ENCODE peak calls at places on chromosomes 3 and 15, in four cellular contexts. One of them, this sample, is unnamed. For H3K4me1, the result is how much of the 10 kb centered on the place peaks cover.

GRCh38 chr3:115921711-115922110 is 298.4 kb downstream of the GAP43 start:
- DNase-seq in heart left ventricle: no peak
- DNase-seq in PC-9: no peak
- DNase-seq in psoas muscle: no peak
- DNase-seq in this sample: no peak

GRCh38 chr15:48802867-48803266 is 8.0 kb downstream of the CEP152 start:
- DNase-seq in psoas muscle: no peak
- DNase-seq in PC-9: no peak
- DNase-seq in heart left ventricle: no peak
- DNase-seq in this sample: no peak

GRCh38 chr3:53196575-53197407 is 35.8 kb downstream of the PRKCD start:
- DNase-seq in PC-9: peak
- DNase-seq in psoas muscle: no peak
- DNase-seq in heart left ventricle: no peak
- DNase-seq in this sample: peak

GRCh38 chr3:134959516-134959915 is 164.5 kb downstream of the EPHB1 start:
- DNase-seq in PC-9: no peak
- DNase-seq in psoas muscle: no peak
- DNase-seq in heart left ventricle: no peak
- DNase-seq in this sample: peak

GRCh38 chr15:64749999-64750657 is 25.3 kb downstream of the RBPMS2 start:
- DNase-seq in psoas muscle: no peak
- DNase-seq in heart left ventricle: peak
- DNase-seq in PC-9: no peak
- DNase-seq in this sample: peak

GRCh38 chr15:48913141-48913540 is 35.2 kb downstream of the EID1 start:
- DNase-seq in psoas muscle: no peak
- DNase-seq in heart left ventricle: no peak
- DNase-seq in PC-9: no peak
- DNase-seq in this sample: no peak

GRCh38 chr3:114666613-114667012 is 372.8 kb downstream of the TIGIT start:
- DNase-seq in PC-9: no peak
- DNase-seq in psoas muscle: no peak
- DNase-seq in heart left ventricle: no peak
- DNase-seq in this sample: no peak

GRCh38 chr15:45187894-45188830 is at the start of gene SHF:
- DNase-seq in psoas muscle: peak
- DNase-seq in heart left ventricle: peak
- DNase-seq in PC-9: no peak
- DNase-seq in this sample: peak

GRCh38 chr3:8987673-8988655 is 24.7 kb upstream of the RAD18 start:
- DNase-seq in heart left ventricle: peak
- DNase-seq in PC-9: no peak
- DNase-seq in psoas muscle: peak
- DNase-seq in this sample: peak

GRCh38 chr3:176906046-176906905 is 291.0 kb downstream of the TBL1XR1 start:
- DNase-seq in heart left ventricle: no peak
- DNase-seq in PC-9: peak
- DNase-seq in psoas muscle: no peak
- DNase-seq in this sample: no peak

GRCh38 chr3:132006605-132007204 is 28.1 kb downstream of the CPNE4 start:
- DNase-seq in psoas muscle: no peak
- DNase-seq in heart left ventricle: no peak
- DNase-seq in PC-9: no peak
- DNase-seq in this sample: peak

GRCh38 chr3:64748244-64748894 is 60.6 kb upstream of the ADAMTS9 start:
- DNase-seq in psoas muscle: no peak
- DNase-seq in PC-9: no peak
- DNase-seq in heart left ventricle: no peak
- DNase-seq in this sample: peak

GRCh38 chr3:16595778-16596177 is 9.4 kb downstream of the DAZL start:
- DNase-seq in PC-9: no peak
- DNase-seq in heart left ventricle: no peak
- DNase-seq in psoas muscle: no peak
- DNase-seq in this sample: no peak

GRCh38 chr3:134294302-134294925 is 43.8 kb upstream of the RYK start:
- DNase-seq in heart left ventricle: no peak
- DNase-seq in psoas muscle: no peak
- DNase-seq in PC-9: peak
- DNase-seq in this sample: no peak

GRCh38 chr3:134083626-134084229 is 54.0 kb upstream of the SLCO2A1 start:
- DNase-seq in heart left ventricle: no peak
- DNase-seq in PC-9: no peak
- DNase-seq in psoas muscle: no peak
- DNase-seq in this sample: peak

GRCh38 chr3:62553811-62554210 is 180.5 kb upstream of the FEZF2 start:
- DNase-seq in PC-9: no peak
- DNase-seq in psoas muscle: no peak
- DNase-seq in heart left ventricle: no peak
- DNase-seq in this sample: no peak

GRCh38 chr15:82183121-82184031 is 79.2 kb downstream of the EFL1 start:
- DNase-seq in psoas muscle: no peak
- DNase-seq in PC-9: no peak
- DNase-seq in heart left ventricle: no peak
- DNase-seq in this sample: no peak

GRCh38 chr3:184645304-184645703 is 66.6 kb downstream of the MAGEF1 start:
- DNase-seq in PC-9: peak
- DNase-seq in heart left ventricle: no peak
- DNase-seq in psoas muscle: no peak
- DNase-seq in this sample: peak

GRCh38 chr3:50246517-50246954 is 10.5 kb downstream of the GNAI2 start:
- DNase-seq in psoas muscle: no peak
- DNase-seq in heart left ventricle: peak
- DNase-seq in PC-9: peak
- DNase-seq in this sample: peak

GRCh38 chr15:69540622-69541021 is 88.0 kb downstream of the RPLP1 start:
- DNase-seq in psoas muscle: peak
- DNase-seq in PC-9: no peak
- DNase-seq in heart left ventricle: no peak
- DNase-seq in this sample: no peak

GRCh38 chr3:123283657-123284398 is 82.1 kb downstream of the SEC22A start:
- DNase-seq in PC-9: no peak
- DNase-seq in psoas muscle: peak
- DNase-seq in heart left ventricle: no peak
- DNase-seq in this sample: peak

GRCh38 chr3:52082951-52083350 is 26.6 kb upstream of the DUSP7 start:
- DNase-seq in psoas muscle: peak
- DNase-seq in PC-9: no peak
- DNase-seq in heart left ventricle: no peak
- DNase-seq in this sample: no peak

GRCh38 chr3:116863842-116864626 is 154.5 kb downstream of the TUSC7 start:
- DNase-seq in PC-9: no peak
- DNase-seq in heart left ventricle: no peak
- DNase-seq in psoas muscle: no peak
- DNase-seq in this sample: peak

GRCh38 chr3:192887701-192888100 is 30.0 kb downstream of the MB21D2 start:
- DNase-seq in heart left ventricle: no peak
- DNase-seq in psoas muscle: no peak
- DNase-seq in PC-9: no peak
- DNase-seq in this sample: peak

GRCh38 chr3:32325957-32326356 is 65.7 kb upstream of the CMTM7 start:
- DNase-seq in PC-9: no peak
- DNase-seq in heart left ventricle: no peak
- DNase-seq in psoas muscle: no peak
- DNase-seq in this sample: no peak

GRCh38 chr15:26772588-26773484 is at the start of gene GABRB3:
- DNase-seq in PC-9: no peak
- DNase-seq in psoas muscle: peak
- DNase-seq in heart left ventricle: peak
- DNase-seq in this sample: peak

GRCh38 chr3:41418961-41419691 is 219.8 kb downstream of the CTNNB1 start:
- DNase-seq in heart left ventricle: no peak
- DNase-seq in PC-9: peak
- DNase-seq in psoas muscle: no peak
- DNase-seq in this sample: peak

GRCh38 chr3:49283997-49284396 is 7.0 kb upstream of the C3orf62 start:
- DNase-seq in psoas muscle: no peak
- DNase-seq in heart left ventricle: no peak
- DNase-seq in PC-9: no peak
- DNase-seq in this sample: no peak

GRCh38 chr15:72751751-72752455 is 31.7 kb downstream of the ADPGK start:
- DNase-seq in psoas muscle: no peak
- DNase-seq in PC-9: no peak
- DNase-seq in heart left ventricle: no peak
- DNase-seq in this sample: no peak

GRCh38 chr3:81886081-81886480 is 124.6 kb upstream of the GBE1 start:
- DNase-seq in PC-9: no peak
- DNase-seq in heart left ventricle: no peak
- DNase-seq in psoas muscle: no peak
- DNase-seq in this sample: no peak

GRCh38 chr3:47414666-47415587 is 34.1 kb downstream of the PTPN23 start:
- DNase-seq in psoas muscle: no peak
- DNase-seq in PC-9: no peak
- DNase-seq in heart left ventricle: no peak
- DNase-seq in this sample: no peak

GRCh38 chr15:80752204-80752603 is 27.0 kb upstream of the CEMIP start:
- DNase-seq in psoas muscle: no peak
- DNase-seq in PC-9: no peak
- DNase-seq in heart left ventricle: no peak
- DNase-seq in this sample: no peak

GRCh38 chr3:23877324-23877980 is 39.3 kb downstream of the NKIRAS1 start:
- DNase-seq in psoas muscle: peak
- DNase-seq in PC-9: peak
- DNase-seq in heart left ventricle: no peak
- DNase-seq in this sample: no peak

GRCh38 chr3:5016218-5017161 is 37.3 kb downstream of the BHLHE40 start:
- DNase-seq in PC-9: peak
- DNase-seq in psoas muscle: no peak
- DNase-seq in heart left ventricle: peak
- DNase-seq in this sample: peak

GRCh38 chr3:30440880-30441279 is 165.5 kb upstream of the TGFBR2 start:
- DNase-seq in PC-9: no peak
- DNase-seq in heart left ventricle: peak
- DNase-seq in psoas muscle: no peak
- DNase-seq in this sample: no peak

GRCh38 chr3:24435581-24435980 is 59.1 kb downstream of the THRB start:
- DNase-seq in psoas muscle: no peak
- DNase-seq in PC-9: no peak
- DNase-seq in heart left ventricle: no peak
- DNase-seq in this sample: no peak

GRCh38 chr3:10816019-10816862 is at the start of gene SLC6A11:
- DNase-seq in heart left ventricle: no peak
- DNase-seq in psoas muscle: no peak
- DNase-seq in PC-9: no peak
- DNase-seq in this sample: peak

GRCh38 chr15:66742286-66742685 is 40.2 kb downstream of the SMAD6 start:
- DNase-seq in psoas muscle: no peak
- DNase-seq in heart left ventricle: no peak
- DNase-seq in PC-9: no peak
- DNase-seq in this sample: no peak

GRCh38 chr15:40456299-40456712 is 14.5 kb upstream of the CHST14 start:
- DNase-seq in PC-9: peak
- DNase-seq in heart left ventricle: no peak
- DNase-seq in psoas muscle: no peak
- DNase-seq in this sample: no peak
- H3K4me1 ChIP-seq in PC-9: under half
- H3K4me1 ChIP-seq in heart left ventricle: under half
- H3K4me1 ChIP-seq in psoas muscle: under half
- H3K4me1 ChIP-seq in this sample: under half

DNA sequence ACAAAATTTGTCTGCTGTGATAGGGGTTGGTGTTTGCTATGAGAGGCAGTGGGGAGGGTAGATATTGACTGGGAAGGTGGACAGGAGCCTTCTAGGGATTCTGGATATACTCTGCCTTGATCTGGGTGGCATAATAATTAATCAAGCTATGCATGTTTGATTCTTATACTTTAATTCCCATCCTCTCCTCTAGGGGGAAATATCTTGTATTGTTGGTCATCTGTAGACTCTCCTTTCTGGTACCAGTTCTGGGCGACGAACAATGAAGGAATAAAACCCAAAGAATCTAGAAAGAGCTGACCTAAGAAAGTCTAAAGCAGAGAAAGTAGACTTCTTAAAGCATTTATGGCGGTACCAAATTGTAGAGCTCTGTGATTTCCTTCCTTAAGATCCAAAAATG is 198.2 kb upstream of the STRIT1 start:
- DNase-seq in heart left ventricle: no peak
- DNase-seq in psoas muscle: no peak
- DNase-seq in PC-9: no peak
- DNase-seq in this sample: no peak
- TF ChIP-seq CTCF in heart left ventricle: no peak
- TF ChIP-seq CTCF in psoas muscle: no peak
- TF ChIP-seq CTCF in PC-9: peak
- TF ChIP-seq CTCF in this sample: peak

GRCh38 chr15:60573936-60574335 is 95.0 kb upstream of the ICE2 start:
- DNase-seq in psoas muscle: no peak
- DNase-seq in heart left ventricle: no peak
- DNase-seq in PC-9: no peak
- DNase-seq in this sample: no peak
- H3K4me1 ChIP-seq in psoas muscle: half or more
- H3K4me1 ChIP-seq in heart left ventricle: under half
- H3K4me1 ChIP-seq in PC-9: under half
- H3K4me1 ChIP-seq in this sample: under half

DNA sequence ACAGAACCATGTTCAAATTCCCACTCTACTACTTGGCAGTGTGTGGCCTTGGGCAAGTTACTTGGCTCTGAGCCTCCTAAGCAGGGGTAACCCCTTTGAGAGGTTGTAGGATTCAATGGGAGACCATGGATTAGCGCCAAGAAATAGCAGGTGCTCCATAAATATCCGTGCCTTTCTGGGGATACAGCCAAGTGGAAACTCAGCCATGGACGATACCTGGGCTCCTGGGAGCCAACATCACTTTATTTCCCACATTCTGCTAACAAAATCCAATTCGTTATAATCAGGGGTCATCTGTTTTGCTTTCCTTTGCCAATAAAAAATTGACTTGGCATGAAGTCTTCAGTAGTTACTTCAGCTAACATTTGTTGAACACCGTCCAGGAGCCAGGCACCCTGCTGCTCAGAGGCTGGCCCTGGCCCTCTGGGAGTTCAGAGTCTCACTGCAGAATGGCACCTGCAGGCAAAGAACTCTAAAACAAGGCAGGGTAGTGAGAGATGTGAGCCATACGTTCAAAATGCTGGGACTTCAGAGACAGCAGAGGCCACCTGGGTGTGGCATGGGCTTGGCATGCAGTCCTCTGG is 42.3 kb downstream of the ZDHHC19 start:
- DNase-seq in psoas muscle: peak
- DNase-seq in PC-9: no peak
- DNase-seq in heart left ventricle: no peak
- DNase-seq in this sample: no peak
- TF ChIP-seq CTCF in psoas muscle: no peak
- TF ChIP-seq CTCF in PC-9: no peak
- TF ChIP-seq CTCF in heart left ventricle: no peak
- TF ChIP-seq CTCF in this sample: no peak

DNA sequence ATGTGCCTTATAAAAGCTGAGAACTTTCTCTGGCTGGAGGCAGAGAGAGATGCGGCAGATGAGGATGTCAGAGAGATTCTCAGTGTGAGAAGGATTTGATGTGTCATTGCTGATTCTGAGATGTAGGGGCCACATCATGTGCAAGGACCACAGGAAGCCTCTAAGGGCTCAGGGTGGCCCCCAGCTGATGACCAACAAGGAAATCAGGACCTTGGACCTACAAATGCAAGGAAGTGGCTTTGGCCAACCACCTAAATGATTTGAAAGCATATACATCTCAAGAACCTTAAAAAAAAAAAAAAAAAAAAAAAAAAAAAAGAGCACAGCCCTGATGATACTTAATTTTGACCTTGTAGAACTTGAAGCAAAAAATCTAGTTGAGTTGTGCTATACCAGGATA is 282.4 kb downstream of the ERC2 start:
- DNase-seq in PC-9: no peak
- DNase-seq in psoas muscle: no peak
- DNase-seq in heart left ventricle: no peak
- DNase-seq in this sample: no peak
- H3K4me1 ChIP-seq in PC-9: under half
- H3K4me1 ChIP-seq in psoas muscle: under half
- H3K4me1 ChIP-seq in heart left ventricle: under half
- H3K4me1 ChIP-seq in this sample: under half

This sample was measured in endodermal cell.